ENCODE peak calls at places on chromosomes 3 and 15, in seven cellular contexts. Q is OCI-LY7, S is cardiac muscle cell, X is DND-41, H is right cardiac atrium, Z is left ventricle myocardium inferior, C is tibial artery. G is an unnamed sample.

GRCh38 chr3:140610544-140610943 is 67.3 kb upstream of the TRIM42 start:
- DNase-seq in Q (no peak), C (no peak), S (no peak), Z (no peak), H (no peak), X (no peak), G (no peak)

GRCh38 chr3:72265250-72265649 is 480.3 kb upstream of the PROK2 start:
- DNase-seq in Q (peak; percentile 41), S (peak; percentile 47), C (no peak), X (no peak), H (no peak), Z (no peak), G (no peak)

GRCh38 chr3:128432898-128433629 is 33.6 kb downstream of the DNAJB8 start:
- DNase-seq in Q (no peak), X (no peak), H (no peak), C (no peak), Z (no peak), S (peak; percentile 59), G (peak; percentile 81)

GRCh38 chr15:88900982-88901418 is 5.7 kb upstream of the HAPLN3 start:
- DNase-seq in S (no peak), X (no peak), C (no peak), Q (no peak), H (no peak), Z (no peak), G (no peak)

GRCh38 chr15:70324001-70324974 is 226.6 kb upstream of the TLE3 start:
- DNase-seq in Q (no peak), Z (no peak), C (peak; percentile 38), S (no peak), H (no peak), X (no peak), G (no peak)

GRCh38 chr3:146160964-146161724 is at the start of gene PLOD2:
- DNase-seq in Z (peak; percentile 84), H (peak; percentile 92), C (peak; percentile 79), S (peak; percentile 95), Q (no peak), X (no peak), G (peak; percentile 92)

GRCh38 chr3:174329321-174329720 is 529.8 kb upstream of the NAALADL2 start:
- DNase-seq in Q (no peak), Z (no peak), S (no peak), C (no peak), H (no peak), X (no peak), G (no peak)

GRCh38 chr3:127711021-127711420 is 38.3 kb downstream of the ABTB1 start:
- DNase-seq in S (no peak), Z (no peak), C (no peak), X (no peak), Q (no peak), H (peak; percentile 20), G (peak; percentile 15)

GRCh38 chr3:184320099-184320445 is 5.7 kb downstream of the EIF4G1 start:
- DNase-seq in X (peak; percentile 41), Z (peak; percentile 97), S (no peak), C (peak; percentile 98), Q (no peak), H (peak; percentile 99), G (peak; percentile 99)

GRCh38 chr3:156217674-156218352 is 97.4 kb downstream of the KCNAB1 start:
- DNase-seq in Z (no peak), C (no peak), X (no peak), H (no peak), Q (no peak), S (no peak), G (no peak)

GRCh38 chr3:87186631-87187159 is 40.4 kb upstream of the CHMP2B start:
- DNase-seq in Q (no peak), H (no peak), X (no peak), Z (no peak), C (no peak), S (no peak), G (no peak)

GRCh38 chr15:90648137-90649070 is 68.7 kb upstream of the BLM start:
- DNase-seq in Q (peak; percentile 84), S (peak; percentile 81), Z (peak; percentile 47), X (peak; percentile 68), H (peak; percentile 83), C (peak; percentile 92), G (peak; percentile 90)

GRCh38 chr3:45173776-45174175 is 27.6 kb upstream of the CDCP1 start:
- DNase-seq in Z (no peak), X (no peak), Q (no peak), C (no peak), H (no peak), S (no peak), G (no peak)

GRCh38 chr15:101514318-101514717 is 24.8 kb upstream of the PCSK6 start:
- DNase-seq in X (no peak), Q (no peak), Z (no peak), S (no peak), H (no peak), C (no peak), G (no peak)
- H3K9me3 ChIP-seq in X (peaks cover 8% of the 10 kb centered on the region), Q (peaks cover 14% of the 10 kb centered on the region), Z (peaks cover 41% of the 10 kb centered on the region), S (no peaks in the 10 kb centered on the region), H (peaks cover 2% of the 10 kb centered on the region), C (peaks cover 23% of the 10 kb centered on the region), G (peaks cover 4% of the 10 kb centered on the region)

DNA sequence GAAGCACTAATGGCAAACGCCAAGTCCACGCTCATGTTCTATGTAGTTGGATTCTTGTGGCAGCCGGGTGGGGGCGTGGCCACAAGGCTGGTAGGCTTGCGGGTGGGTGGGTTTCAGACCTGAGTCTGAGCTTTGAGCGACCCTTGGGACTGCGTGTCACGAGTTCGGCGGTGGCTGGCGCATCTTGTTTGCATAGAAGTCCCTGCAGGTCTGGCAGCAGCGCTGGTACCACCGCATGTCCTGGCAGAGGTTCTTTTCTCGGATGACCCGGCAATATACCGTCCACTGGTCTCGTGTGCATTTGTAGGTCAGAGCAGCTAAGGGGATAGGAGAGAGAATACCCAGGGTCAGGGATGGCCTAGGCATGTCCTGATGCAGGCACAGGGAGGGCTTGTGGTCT is 241.0 kb upstream of the LYSMD4 start:
- DNase-seq in Q (no peak), S (no peak), Z (no peak), H (no peak), X (no peak), C (no peak), G (peak; percentile 66)
- H3K9me3 ChIP-seq in Q (no peaks in the 10 kb centered on the region), S (no peaks in the 10 kb centered on the region), Z (no peaks in the 10 kb centered on the region), H (no peaks in the 10 kb centered on the region), X (no peaks in the 10 kb centered on the region), C (no peaks in the 10 kb centered on the region), G (no peaks in the 10 kb centered on the region)

GRCh38 chr3:25493786-25494185 is 65.7 kb downstream of the RARB start:
- DNase-seq in Q (no peak), C (no peak), S (no peak), H (no peak), Z (no peak), X (no peak), G (no peak)
- H3K9me3 ChIP-seq in Q (no peaks in the 10 kb centered on the region), C (peaks cover 33% of the 10 kb centered on the region), S (no peaks in the 10 kb centered on the region), H (no peaks in the 10 kb centered on the region), Z (peaks cover 33% of the 10 kb centered on the region), X (no peaks in the 10 kb centered on the region), G (peaks cover 22% of the 10 kb centered on the region)

GRCh38 chr15:25237291-25237978 is 201.4 kb downstream of the UBE3A start:
- DNase-seq in C (no peak), Q (no peak), H (peak; percentile 35), S (no peak), Z (no peak), X (no peak), G (peak; percentile 53)
- H3K9me3 ChIP-seq in C (peaks cover 29% of the 10 kb centered on the region), Q (no peaks in the 10 kb centered on the region), H (no peaks in the 10 kb centered on the region), S (no peaks in the 10 kb centered on the region), Z (peaks cover 21% of the 10 kb centered on the region), X (peaks cover 18% of the 10 kb centered on the region), G (no peaks in the 10 kb centered on the region)

GRCh38 chr15:56948000-56948765 is 29.7 kb downstream of the TCF12 start:
- DNase-seq in H (no peak), Z (no peak), S (no peak), Q (no peak), C (no peak), X (no peak), G (no peak)
- H3K9me3 ChIP-seq in H (no peaks in the 10 kb centered on the region), Z (peaks cover 19% of the 10 kb centered on the region), S (no peaks in the 10 kb centered on the region), Q (peaks cover 23% of the 10 kb centered on the region), C (peaks cover 6% of the 10 kb centered on the region), X (no peaks in the 10 kb centered on the region), G (peaks cover 5% of the 10 kb centered on the region)

GRCh38 chr15:25090073-25090733 is 135.4 kb downstream of the SNRPN start:
- DNase-seq in Q (no peak), Z (no peak), X (no peak), H (no peak), S (no peak), C (no peak), G (no peak)
- H3K9me3 ChIP-seq in Q (no peaks in the 10 kb centered on the region), Z (peaks cover 100% of the 10 kb centered on the region), X (peaks cover 16% of the 10 kb centered on the region), H (peaks cover 38% of the 10 kb centered on the region), S (no peaks in the 10 kb centered on the region), C (peaks cover 97% of the 10 kb centered on the region), G (peaks cover 54% of the 10 kb centered on the region)

DNA sequence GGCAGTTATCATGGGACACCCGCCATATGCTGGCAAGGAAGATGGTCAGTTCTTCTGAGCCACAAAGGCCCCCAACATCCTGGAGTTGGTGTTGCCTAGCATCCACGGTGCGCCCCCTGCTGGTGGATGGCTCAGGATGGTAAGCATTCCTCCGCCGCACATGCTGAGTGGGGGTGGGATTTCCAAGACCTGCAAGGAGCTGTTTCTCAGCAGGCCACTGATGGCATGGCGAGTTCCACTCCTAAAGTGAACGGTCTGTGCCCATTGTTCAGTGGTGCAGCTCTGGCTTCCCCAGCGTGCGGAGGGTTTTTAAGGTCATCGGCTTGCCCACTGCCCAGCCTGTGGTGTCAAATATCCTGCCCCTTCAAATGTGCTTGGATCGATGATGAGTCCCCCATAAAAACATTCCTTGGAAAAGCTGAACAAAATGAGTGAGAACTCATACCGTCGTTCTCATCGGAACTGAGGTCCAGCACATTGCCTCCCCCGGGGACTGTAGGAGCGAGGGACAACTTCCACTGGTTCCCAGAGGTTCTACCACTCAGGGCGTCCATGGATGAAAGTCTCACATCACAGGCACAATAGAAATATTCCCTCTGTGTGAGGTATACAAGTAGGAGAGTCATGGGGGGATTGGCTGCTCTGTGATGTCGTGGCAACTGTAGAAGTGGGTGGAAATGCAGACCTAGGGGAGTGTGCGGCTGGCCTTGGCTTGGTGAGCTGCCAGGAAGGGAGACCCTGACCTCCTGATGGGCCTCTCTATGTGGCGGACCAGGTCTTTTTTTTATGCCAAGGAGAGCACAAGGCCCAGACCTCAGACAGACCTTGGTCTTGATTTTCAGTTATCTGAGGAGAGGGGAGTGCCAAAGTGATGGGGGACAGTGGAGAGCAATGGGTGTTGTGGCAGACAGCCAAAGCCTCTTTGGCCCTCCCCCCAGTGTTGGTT is 102.0 kb downstream of the SNRPN start:
- DNase-seq in H (no peak), C (no peak), S (no peak), Q (no peak), Z (no peak), X (peak; percentile 2), G (peak; percentile 60)
- H3K9me3 ChIP-seq in H (peaks cover 94% of the 10 kb centered on the region), C (peaks cover 100% of the 10 kb centered on the region), S (peaks cover 14% of the 10 kb centered on the region), Q (no peaks in the 10 kb centered on the region), Z (peaks cover 100% of the 10 kb centered on the region), X (peaks cover 99% of the 10 kb centered on the region), G (peaks cover 100% of the 10 kb centered on the region)

GRCh38 chr15:19984101-19984500 is 557.5 kb downstream of the GOLGA6L6 start:
- DNase-seq in X (peak; percentile 87), Q (no peak), H (no peak), S (no peak), C (no peak), Z (no peak), G (no peak)
- H3K9me3 ChIP-seq in X (no peaks in the 10 kb centered on the region), Q (peaks cover 5% of the 10 kb centered on the region), H (no peaks in the 10 kb centered on the region), S (peaks cover 3% of the 10 kb centered on the region), C (no peaks in the 10 kb centered on the region), Z (peaks cover 1% of the 10 kb centered on the region), G (no peaks in the 10 kb centered on the region)